ENCODE peak calls at places on chromosomes 6 and 20, in nine cellular contexts. D, T, Y, C, W, G, I, J and L are unnamed samples.

GRCh38 chr6:135871878-135872277 is 20.4 kb downstream of the PDE7B start:
- DNase-seq in D (no peak), T (no peak), Y (no peak), C (no peak), W (no peak), G (peak), I (peak), J (no peak), L (peak)

GRCh38 chr6:92635553-92636153 is 783.7 kb downstream of the EPHA7 start:
- DNase-seq in D (no peak), T (no peak), Y (no peak), C (no peak), W (no peak), G (no peak), I (no peak), J (no peak), L (no peak)

GRCh38 chr20:51216850-51217249 is 193.9 kb upstream of the KCNG1 start:
- DNase-seq in D (no peak), T (no peak), Y (no peak), C (no peak), W (no peak), G (no peak), I (no peak), J (no peak), L (no peak)

GRCh38 chr6:49906511-49906910 is 40.2 kb upstream of the CRISP1 start:
- DNase-seq in D (no peak), T (no peak), Y (no peak), C (no peak), W (no peak), G (no peak), I (no peak), J (no peak), L (no peak)

GRCh38 chr6:38638941-38639497 is 710 bp downstream of the BTBD9 start:
- DNase-seq in D (no peak), T (peak), Y (no peak), C (peak), W (peak), G (peak), I (peak), J (peak), L (no peak)

GRCh38 chr6:79170915-79171314 is 63.6 kb downstream of the HMGN3 start:
- DNase-seq in D (no peak), T (no peak), Y (no peak), C (no peak), W (no peak), G (peak), I (peak), J (no peak), L (no peak)

GRCh38 chr20:4110885-4111284 is 95.5 kb upstream of the RNF24 start:
- DNase-seq in D (no peak), T (no peak), Y (peak), C (no peak), W (no peak), G (no peak), I (no peak), J (no peak), L (no peak)

GRCh38 chr6:138592698-138593097 is 93.4 kb upstream of the NHSL1 start:
- DNase-seq in D (no peak), T (no peak), Y (no peak), C (no peak), W (no peak), G (no peak), I (no peak), J (no peak), L (no peak)

GRCh38 chr6:161498359-161498758 is 224.5 kb upstream of the AGPAT4 start:
- DNase-seq in D (peak), T (no peak), Y (no peak), C (peak), W (no peak), G (peak), I (peak), J (peak), L (no peak)

GRCh38 chr6:72861935-72862432 is 240.1 kb downstream of the KCNQ5 start:
- DNase-seq in D (no peak), T (peak), Y (no peak), C (no peak), W (no peak), G (peak), I (peak), J (no peak), L (no peak)

DNA sequence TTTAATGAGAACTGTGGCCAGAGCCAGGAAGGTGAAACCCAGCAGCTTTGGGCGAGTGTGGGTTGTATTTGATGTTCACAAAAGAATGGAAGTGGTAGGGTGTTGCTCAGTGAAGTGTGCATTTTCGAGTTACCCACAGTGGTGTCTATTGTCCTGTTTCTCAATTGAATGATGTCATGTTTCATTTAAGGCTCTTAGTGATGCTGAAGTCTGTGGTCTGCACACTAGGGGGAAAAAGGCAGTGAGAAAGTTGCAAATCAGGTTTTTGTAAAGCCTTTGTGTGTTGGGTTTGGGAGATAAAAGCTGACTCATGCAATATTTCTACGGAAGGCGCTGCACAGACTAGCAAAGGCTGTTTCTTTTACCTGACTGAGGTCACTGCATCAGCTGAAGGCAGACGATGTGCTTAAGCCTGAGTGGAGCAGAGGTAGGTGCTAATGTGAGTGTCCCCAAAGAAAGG is 121.1 kb downstream of the PLEKHG1 start:
- DNase-seq in D (no peak), T (peak), Y (no peak), C (no peak), W (no peak), G (peak), I (peak), J (no peak), L (no peak)
- TF ChIP-seq CTCF in D (no peak), T (no peak), Y (no peak), C (no peak), W (no peak), G (peak), I (no peak), J (no peak), L (no peak)

GRCh38 chr20:42051935-42052334 is 433.8 kb upstream of the CHD6 start:
- DNase-seq in D (no peak), T (no peak), Y (no peak), C (no peak), W (no peak), G (no peak), I (no peak), J (no peak), L (no peak)
- TF ChIP-seq CTCF in D (no peak), T (no peak), Y (no peak), C (no peak), W (no peak), G (no peak), I (no peak), J (no peak), L (no peak)

DNA sequence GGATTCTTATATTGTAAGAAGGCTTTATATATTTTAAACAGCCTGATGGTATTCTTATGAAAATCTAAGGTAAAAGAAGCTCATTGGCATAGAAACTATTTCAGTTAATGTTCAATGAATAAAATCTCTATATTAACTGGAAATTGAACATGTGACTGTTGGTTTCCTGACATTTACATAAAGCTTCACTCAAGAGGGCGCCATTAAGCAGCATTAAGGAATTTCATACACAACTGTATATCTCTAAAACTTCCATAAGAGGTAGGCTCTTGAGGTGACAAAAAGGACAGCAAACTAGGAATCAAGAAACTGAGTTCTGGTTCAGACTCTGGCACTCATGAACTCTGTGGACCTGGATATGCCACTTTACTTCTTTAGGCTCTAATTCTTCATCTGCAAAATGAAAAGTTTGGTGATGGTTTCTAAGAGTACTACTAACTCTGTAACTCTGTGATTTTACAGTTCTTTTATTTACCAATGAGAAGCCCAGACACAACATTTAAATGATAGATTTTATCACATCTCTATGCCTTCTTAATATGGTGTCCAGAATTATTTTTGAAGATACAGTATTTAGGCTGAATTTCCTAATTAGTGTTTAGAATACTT is 147.5 kb downstream of the FLRT3 start:
- DNase-seq in D (no peak), T (no peak), Y (no peak), C (no peak), W (no peak), G (peak), I (peak), J (no peak), L (peak)
- TF ChIP-seq CTCF in D (no peak), T (no peak), Y (no peak), C (peak), W (no peak), G (peak), I (no peak), J (peak), L (peak)

GRCh38 chr6:140855520-140855919 is 1277.2 kb upstream of the GJE1 start:
- DNase-seq in D (no peak), T (no peak), Y (no peak), C (no peak), W (no peak), G (no peak), I (no peak), J (no peak), L (no peak)
- TF ChIP-seq CTCF in D (no peak), T (no peak), Y (no peak), C (no peak), W (no peak), G (no peak), I (no peak), J (no peak), L (no peak)

GRCh38 chr6:80544500-80545055 is 438.1 kb downstream of the BCKDHB start:
- DNase-seq in D (no peak), T (no peak), Y (no peak), C (no peak), W (no peak), G (peak), I (no peak), J (no peak), L (no peak)

GRCh38 chr6:80545323-80545722 is 438.9 kb downstream of the BCKDHB start:
- DNase-seq in D (no peak), T (no peak), Y (no peak), C (no peak), W (no peak), G (no peak), I (no peak), J (no peak), L (no peak)

GRCh38 chr6:80543151-80543550 is 436.7 kb downstream of the BCKDHB start:
- DNase-seq in D (no peak), T (no peak), Y (no peak), C (no peak), W (no peak), G (no peak), I (no peak), J (no peak), L (no peak)

GRCh38 chr6:80541886-80542285 is 435.4 kb downstream of the BCKDHB start:
- DNase-seq in D (no peak), T (no peak), Y (no peak), C (no peak), W (no peak), G (no peak), I (no peak), J (no peak), L (no peak)

DNA sequence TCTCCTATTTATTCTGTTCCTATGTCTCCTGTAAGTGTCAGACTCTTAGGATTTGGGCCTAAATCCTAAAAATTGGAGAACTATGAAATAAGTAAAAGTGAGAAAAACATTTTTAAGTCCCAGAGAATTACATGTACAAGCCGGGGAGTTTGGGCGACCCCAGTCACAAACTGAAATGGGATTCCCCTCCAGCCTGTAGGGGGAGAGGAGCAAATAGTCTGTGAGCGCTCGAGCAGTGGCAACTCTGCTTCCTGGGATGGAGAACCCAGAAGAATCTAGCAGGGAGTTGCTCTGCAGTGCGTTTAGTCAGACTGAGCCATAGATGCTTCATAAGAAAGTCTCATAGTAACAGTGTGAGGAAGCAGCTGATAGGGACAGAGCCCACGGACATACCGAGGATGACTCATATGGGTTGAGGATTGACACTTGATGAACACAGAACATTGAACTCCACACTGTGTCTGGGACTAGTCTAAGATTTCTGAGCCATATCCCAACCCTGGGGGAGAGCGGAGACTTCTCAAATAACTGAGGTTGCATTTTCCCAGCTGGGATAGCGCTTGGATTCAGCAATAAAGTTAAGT is 437.2 kb downstream of the BCKDHB start:
- DNase-seq in D (peak), T (no peak), Y (no peak), C (no peak), W (no peak), G (peak), I (peak), J (no peak), L (no peak)
- TF ChIP-seq CTCF in D (no peak), T (no peak), Y (no peak), C (no peak), W (no peak), G (no peak), I (peak), J (no peak), L (no peak)

DNA sequence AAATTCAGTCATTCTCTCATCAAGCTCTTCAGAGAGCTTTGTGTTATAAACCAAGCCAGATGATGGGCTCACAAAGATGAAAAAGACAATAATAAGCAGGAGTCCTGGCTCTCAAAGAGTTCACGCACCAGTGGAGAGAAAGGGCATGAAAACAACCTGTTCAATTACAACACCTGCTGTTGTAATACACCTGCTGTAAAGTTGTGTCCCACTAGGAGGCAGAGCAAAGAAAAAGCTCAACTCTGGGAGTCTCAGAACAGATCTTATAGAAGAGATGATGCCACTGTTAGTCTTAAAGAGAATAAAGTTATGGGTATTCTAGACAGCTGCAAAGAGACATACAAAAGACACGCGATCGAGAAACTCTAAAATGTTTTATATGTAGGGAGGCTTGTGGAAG is 100.6 kb downstream of the DCDC2 start:
- DNase-seq in D (no peak), T (no peak), Y (no peak), C (no peak), W (no peak), G (no peak), I (no peak), J (no peak), L (no peak)
- TF ChIP-seq CTCF in D (no peak), T (no peak), Y (no peak), C (no peak), W (no peak), G (no peak), I (no peak), J (no peak), L (no peak)

GRCh38 chr6:169652896-169653295 is 48.9 kb downstream of the WDR27 start:
- DNase-seq in D (no peak), T (no peak), Y (no peak), C (no peak), W (no peak), G (no peak), I (no peak), J (no peak), L (no peak)

GRCh38 chr6:169651498-169651897 is 50.3 kb downstream of the WDR27 start:
- DNase-seq in D (no peak), T (no peak), Y (no peak), C (no peak), W (no peak), G (no peak), I (no peak), J (no peak), L (no peak)

GRCh38 chr6:169656626-169657610 is 44.9 kb downstream of the WDR27 start:
- DNase-seq in D (no peak), T (no peak), Y (no peak), C (no peak), W (no peak), G (no peak), I (no peak), J (no peak), L (no peak)

GRCh38 chr6:169653691-169654090 is 48.1 kb downstream of the WDR27 start:
- DNase-seq in D (no peak), T (no peak), Y (no peak), C (no peak), W (no peak), G (no peak), I (no peak), J (no peak), L (no peak)

DNA sequence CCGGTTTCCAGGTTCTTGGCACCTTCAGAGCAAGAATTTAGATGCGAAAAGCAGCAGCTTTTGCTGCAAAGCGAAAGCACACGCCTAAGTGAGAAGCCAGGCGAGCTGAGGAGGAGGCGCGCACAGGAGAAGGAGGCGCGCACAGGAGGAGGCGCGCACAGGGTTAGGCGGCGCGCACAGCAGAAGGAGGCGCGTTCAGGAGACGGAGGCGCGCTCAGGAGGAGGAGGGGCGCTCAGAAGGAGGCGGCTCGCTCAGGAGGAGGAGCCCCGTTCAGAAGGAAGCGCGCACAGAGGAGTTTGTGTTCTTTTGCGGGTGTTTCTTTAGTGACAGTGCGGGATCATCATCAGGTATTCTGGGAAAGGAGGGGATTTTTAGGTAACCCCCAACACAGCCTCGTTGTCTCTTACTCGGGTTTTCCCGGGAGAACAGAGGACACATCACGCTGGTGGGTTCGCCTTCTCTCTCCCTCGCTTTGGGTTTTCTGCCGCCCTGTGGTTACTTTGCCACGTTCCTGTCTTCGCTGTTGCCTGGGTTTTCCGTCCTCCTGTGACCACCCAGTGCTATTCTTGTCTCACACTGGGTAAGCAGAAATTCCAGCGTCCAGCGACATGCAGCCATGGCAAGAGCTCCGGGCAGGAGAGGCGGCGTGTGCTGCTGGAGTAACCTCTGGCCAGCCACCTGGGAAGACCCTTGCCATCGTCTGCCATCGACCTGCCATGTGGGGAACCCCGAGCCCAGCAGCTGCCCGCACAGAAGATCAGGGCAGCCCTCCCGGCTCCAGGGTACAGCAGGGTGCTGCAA is 47.0 kb downstream of the WDR27 start:
- DNase-seq in D (peak), T (peak), Y (peak), C (peak), W (peak), G (peak), I (peak), J (peak), L (peak)
- TF ChIP-seq CTCF in D (no peak), T (peak), Y (no peak), C (no peak), W (no peak), G (peak), I (peak), J (peak), L (peak)

GRCh38 chr20:2864626-2865025 is 8.7 kb upstream of the PTPRA start:
- DNase-seq in D (no peak), T (no peak), Y (peak), C (no peak), W (no peak), G (no peak), I (no peak), J (no peak), L (no peak)

GRCh38 chr20:2865101-2865500 is 8.2 kb upstream of the PTPRA start:
- DNase-seq in D (no peak), T (no peak), Y (peak), C (no peak), W (no peak), G (no peak), I (no peak), J (no peak), L (no peak)

GRCh38 chr20:2867081-2867860 is 6.0 kb upstream of the PTPRA start:
- DNase-seq in D (no peak), T (no peak), Y (peak), C (peak), W (no peak), G (no peak), I (no peak), J (no peak), L (no peak)

GRCh38 chr20:2866236-2866635 is 7.0 kb upstream of the PTPRA start:
- DNase-seq in D (no peak), T (no peak), Y (peak), C (no peak), W (no peak), G (no peak), I (no peak), J (no peak), L (no peak)

DNA sequence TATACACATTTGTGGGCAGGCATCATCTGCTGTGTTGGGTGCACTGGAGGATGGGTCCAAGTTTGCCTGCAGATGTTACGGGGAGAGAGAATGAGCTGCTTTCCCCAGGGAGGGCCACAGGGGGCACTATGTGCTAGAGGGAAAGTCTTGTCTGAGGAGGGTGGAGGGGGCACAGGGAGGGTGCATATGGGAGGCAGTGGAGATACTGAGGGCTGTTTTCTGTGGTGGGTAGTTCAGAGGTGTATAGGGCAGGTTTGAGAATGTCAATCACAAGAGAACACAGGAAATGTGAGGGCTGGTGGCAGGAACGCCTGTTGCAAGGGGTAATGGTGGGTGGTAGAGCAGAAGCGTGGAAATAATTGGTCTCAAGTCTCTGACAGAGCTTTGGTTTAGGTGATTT is 7.7 kb upstream of the PTPRA start:
- DNase-seq in D (peak), T (no peak), Y (no peak), C (no peak), W (no peak), G (no peak), I (no peak), J (no peak), L (no peak)
- TF ChIP-seq CTCF in D (no peak), T (no peak), Y (no peak), C (no peak), W (no peak), G (no peak), I (peak), J (no peak), L (peak)